ENCODE peak calls at places on chromosome 15, in four cellular contexts. T is body of pancreas, J is adrenal gland, K is heart left ventricle. S is an unnamed sample.

GRCh38 chr15:32861741-32862140 is 143.9 kb downstream of the GREM1 start:
- DNase-seq in T (peak; percentile 18), J (peak; percentile 73), K (no peak), S (no peak)

GRCh38 chr15:87736921-87737389 is 519.6 kb downstream of the NTRK3 start:
- DNase-seq in T (no peak), J (no peak), K (no peak), S (no peak)

GRCh38 chr15:44296625-44297524 is 8.4 kb downstream of the GOLM2 start:
- DNase-seq in K (no peak), T (peak; percentile 15), J (no peak), S (peak; percentile 39)

GRCh38 chr15:79680721-79681120 is 216.1 kb downstream of the MTHFS start:
- DNase-seq in J (no peak), K (no peak), T (no peak), S (no peak)

GRCh38 chr15:55513125-55513524 is 5.1 kb upstream of the DNAAF4 start:
- DNase-seq in T (no peak), K (no peak), J (no peak), S (no peak)

GRCh38 chr15:32781781-32782180 is 64.0 kb downstream of the GREM1 start:
- DNase-seq in T (no peak), J (no peak), K (no peak), S (no peak)

GRCh38 chr15:32029409-32029861 is 880 bp upstream of the CHRNA7 start:
- DNase-seq in J (no peak), K (no peak), T (peak; percentile 42), S (peak; percentile 4)

GRCh38 chr15:74865316-74865715 is 7.8 kb downstream of the SCAMP2 start:
- DNase-seq in K (no peak), J (no peak), T (no peak), S (no peak)

GRCh38 chr15:72912121-72912520 is 128.6 kb upstream of the ADPGK start:
- DNase-seq in J (no peak), K (no peak), T (no peak), S (no peak)

GRCh38 chr15:99464137-99464536 is 101.6 kb upstream of the MEF2A start:
- DNase-seq in K (no peak), J (no peak), T (no peak), S (no peak)

GRCh38 chr15:84151205-84151931 is 84.2 kb upstream of the GOLGA6L4 start:
- DNase-seq in J (no peak), T (no peak), K (no peak), S (no peak)

GRCh38 chr15:96121521-96121920 is 209.0 kb upstream of the NR2F2 start:
- DNase-seq in T (no peak), K (no peak), J (no peak), S (no peak)

GRCh38 chr15:97521894-97522293 is 438.6 kb upstream of the ARRDC4 start:
- DNase-seq in K (peak; percentile 83), T (no peak), J (no peak), S (no peak)

GRCh38 chr15:25052191-25052999 is 97.6 kb downstream of the SNRPN start:
- DNase-seq in J (no peak), K (no peak), T (no peak), S (no peak)

GRCh38 chr15:29040367-29040745 is 154.6 kb downstream of the APBA2 start:
- DNase-seq in K (no peak), J (no peak), T (no peak), S (no peak)

GRCh38 chr15:64841258-64842098 is at the start of gene PLEKHO2:
- DNase-seq in J (peak; percentile 98), K (peak; percentile 97), T (peak; percentile 89), S (peak; percentile 82)
- TF ChIP-seq POLR2A in J (peak; percentile 79), K (peak; percentile 89), T (peak; percentile 47), S (no peak)

GRCh38 chr15:68817304-68818087 is 3.2 kb downstream of the ANP32A start:
- DNase-seq in J (peak; percentile 63), K (peak; percentile 74), T (peak; percentile 73), S (peak; percentile 90)

GRCh38 chr15:68818671-68819450 is 1.8 kb downstream of the ANP32A start:
- DNase-seq in J (peak; percentile 51), K (peak; percentile 72), T (peak; percentile 35), S (peak; percentile 76)

GRCh38 chr15:68819451-68820204 is 1.1 kb downstream of the ANP32A start:
- DNase-seq in K (peak; percentile 51), T (peak; percentile 46), J (peak; percentile 59), S (peak; percentile 76)

GRCh38 chr15:68816795-68817303 is 3.8 kb downstream of the ANP32A start:
- DNase-seq in K (no peak), T (no peak), J (no peak), S (peak; percentile 57)

GRCh38 chr15:68818088-68818670 is 2.5 kb downstream of the ANP32A start:
- DNase-seq in J (peak; percentile 64), K (peak; percentile 76), T (peak; percentile 69), S (peak; percentile 84)
- TF ChIP-seq POLR2A in J (peak; percentile 55), K (no peak), T (peak; percentile 14), S (no peak)

GRCh38 chr15:76987276-76987675 is 7.7 kb upstream of the PSTPIP1 start:
- DNase-seq in T (no peak), J (no peak), K (no peak), S (no peak)

GRCh38 chr15:76988874-76989780 is 5.8 kb upstream of the PSTPIP1 start:
- DNase-seq in K (no peak), T (no peak), J (peak; percentile 19), S (no peak)

GRCh38 chr15:76986743-76987142 is 8.2 kb upstream of the PSTPIP1 start:
- DNase-seq in J (no peak), K (no peak), T (no peak), S (no peak)

GRCh38 chr15:76991048-76991447 is 3.9 kb upstream of the PSTPIP1 start:
- DNase-seq in J (peak; percentile 31), K (no peak), T (peak; percentile 38), S (no peak)

DNA sequence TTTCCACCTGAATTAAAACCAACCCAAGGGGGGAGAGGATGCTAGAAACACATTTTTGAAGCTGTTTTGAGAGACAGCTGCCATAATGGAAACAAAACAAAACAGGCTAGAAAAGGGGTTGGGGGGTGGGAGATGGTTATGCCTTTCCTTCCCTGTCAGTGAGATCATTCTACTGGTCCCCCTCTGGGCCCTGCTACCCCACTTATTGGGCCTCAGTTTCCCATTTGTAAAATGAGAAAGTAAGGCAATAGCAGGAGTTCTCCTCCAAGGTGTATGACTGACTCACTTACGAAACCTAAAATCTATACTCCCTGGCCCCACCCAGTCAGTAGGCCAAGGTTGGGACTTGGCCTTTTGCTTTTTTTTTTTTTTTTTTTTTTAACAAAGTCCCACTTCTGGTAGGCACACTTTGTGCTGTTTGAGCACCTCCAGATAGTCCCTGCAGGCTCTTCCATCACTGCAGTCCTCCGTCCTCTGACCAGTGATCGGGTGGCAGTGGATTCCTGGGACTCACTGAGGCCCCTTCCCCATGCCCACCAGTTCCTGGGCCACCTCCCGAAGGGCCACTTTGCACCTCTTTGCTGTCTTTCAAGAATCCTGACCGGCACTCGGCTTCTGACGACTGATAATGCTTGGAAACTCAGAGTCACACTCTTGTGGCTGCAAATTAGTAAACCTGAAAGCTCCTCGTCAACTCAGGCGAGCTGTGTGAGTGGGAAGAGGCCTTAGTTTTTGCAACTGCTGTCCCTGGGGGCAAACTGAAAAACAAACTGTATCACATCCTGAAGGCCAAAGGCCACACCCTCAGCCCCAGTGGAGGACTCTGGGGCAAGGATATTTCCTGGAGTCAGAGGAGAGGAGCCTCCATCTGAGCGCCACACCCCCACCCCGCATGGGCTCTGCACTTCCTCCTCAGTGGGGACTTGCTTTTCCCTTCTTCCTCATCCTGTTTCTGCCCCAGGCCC is 6.7 kb upstream of the PSTPIP1 start:
- DNase-seq in T (no peak), K (peak; percentile 87), J (peak; percentile 61), S (no peak)
- TF ChIP-seq POLR2A in T (no peak), K (no peak), J (no peak), S (no peak)

GRCh38 chr15:68197661-68198437 is 7.3 kb downstream of the CALML4 start:
- DNase-seq in K (no peak), T (no peak), J (no peak), S (no peak)
- TF ChIP-seq POLR2A in K (no peak), T (no peak), J (no peak), S (no peak)